ENCODE peak calls at places on chromosome 22, in four cellular contexts. A is GM12878, N is HepG2, S is GM12891. Z is an unnamed sample.

GRCh38 chr22:31537019-31537535 is 40.7 kb downstream of the SFI1 start:
- DNase-seq in A (peak; percentile 79), N (no peak), S (no peak), Z (no peak)

GRCh38 chr22:41286639-41287091 is 678 bp upstream of the RANGAP1 start:
- DNase-seq in A (peak; percentile 39), N (peak; percentile 60), S (no peak), Z (no peak)

GRCh38 chr22:30187726-30188407 is 58.7 kb downstream of the LIF start:
- DNase-seq in A (no peak), N (no peak), S (no peak), Z (no peak)

GRCh38 chr22:22959147-22959827 is 71.7 kb downstream of the IGLL5 start:
- DNase-seq in A (peak; percentile 56), N (peak; percentile 78), S (no peak), Z (no peak)

GRCh38 chr22:36732609-36733008 is 29.1 kb upstream of the CACNG2 start:
- DNase-seq in A (no peak), N (no peak), S (no peak), Z (no peak)

GRCh38 chr22:16793831-16794230 is 31.4 kb downstream of the XKR3 start:
- DNase-seq in A (no peak), N (no peak), S (no peak), Z (no peak)

GRCh38 chr22:43110927-43111623 is 525 bp downstream of the BIK start:
- DNase-seq in A (no peak), N (no peak), S (peak; percentile 55), Z (peak; percentile 52)

GRCh38 chr22:28207281-28208030 is 288.4 kb upstream of the PITPNB start:
- DNase-seq in A (no peak), N (no peak), S (no peak), Z (no peak)

GRCh38 chr22:24580276-24580675 is 12.6 kb downstream of the LRRC75B start:
- DNase-seq in A (no peak), N (no peak), S (no peak), Z (no peak)

GRCh38 chr22:49527611-49528419 is 299.9 kb downstream of the BRD1 start:
- DNase-seq in A (no peak), N (no peak), S (no peak), Z (no peak)

GRCh38 chr22:37849089-37849751 is at the start of gene EIF3L:
- DNase-seq in A (peak; percentile 51), N (peak; percentile 85), S (peak; percentile 94), Z (peak; percentile 93)

GRCh38 chr22:27801197-27801615 is 350 bp downstream of the MN1 start:
- DNase-seq in A (no peak), N (no peak), S (peak; percentile 41), Z (no peak)

GRCh38 chr22:22749167-22749758 is 104.8 kb downstream of the GGTLC2 start:
- DNase-seq in A (no peak), N (no peak), S (no peak), Z (no peak)

GRCh38 chr22:24578355-24579241 is 14.3 kb downstream of the LRRC75B start:
- DNase-seq in A (no peak), N (peak; percentile 98), S (no peak), Z (no peak)

GRCh38 chr22:42313804-42314581 is 43.5 kb upstream of the TCF20 start:
- DNase-seq in A (no peak), N (peak; percentile 95), S (peak; percentile 67), Z (no peak)

GRCh38 chr22:43006753-43007152 is 8.2 kb downstream of the PACSIN2 start:
- DNase-seq in A (no peak), N (no peak), S (no peak), Z (no peak)

GRCh38 chr22:30245181-30245984 is 1.2 kb downstream of the LIF start:
- DNase-seq in A (no peak), N (peak; percentile 35), S (no peak), Z (no peak)

GRCh38 chr22:36925388-36926290 is 12.2 kb downstream of the CSF2RB start:
- DNase-seq in A (no peak), N (no peak), S (no peak), Z (no peak)

GRCh38 chr22:37701121-37701786 is 4.4 kb downstream of the TRIOBP start:
- DNase-seq in A (no peak), N (no peak), S (no peak), Z (no peak)

GRCh38 chr22:17199131-17199731 is 20.0 kb downstream of the ADA2 start:
- DNase-seq in A (no peak), N (no peak), S (no peak), Z (no peak)

GRCh38 chr22:48799227-48799970 is 1028.3 kb downstream of the BRD1 start:
- DNase-seq in A (no peak), N (no peak), S (no peak), Z (no peak)

GRCh38 chr22:49020314-49020713 is 807.4 kb downstream of the BRD1 start:
- DNase-seq in A (no peak), N (no peak), S (no peak), Z (no peak)

GRCh38 chr22:38257170-38257569 is 15.6 kb downstream of the TMEM184B start:
- DNase-seq in A (no peak), N (no peak), S (no peak), Z (no peak)

GRCh38 chr22:23088199-23088604 is 17.9 kb downstream of the GNAZ start:
- DNase-seq in A (no peak), N (no peak), S (no peak), Z (no peak)

GRCh38 chr22:36816635-36817428 is at the start of gene PVALB:
- DNase-seq in A (no peak), N (no peak), S (no peak), Z (no peak)

GRCh38 chr22:22410121-22410520 is 98.4 kb downstream of the ZNF280B start:
- DNase-seq in A (no peak), N (no peak), S (no peak), Z (peak; percentile 17)

GRCh38 chr22:49234459-49234858 is 593.2 kb downstream of the BRD1 start:
- DNase-seq in A (no peak), N (no peak), S (no peak), Z (no peak)

GRCh38 chr22:43884600-43885318 is 7.1 kb downstream of the PNPLA5 start:
- DNase-seq in A (peak; percentile 33), N (no peak), S (peak; percentile 66), Z (peak; percentile 72)

GRCh38 chr22:41914611-41915034 is 251 bp downstream of the SHISA8 start:
- DNase-seq in A (no peak), N (no peak), S (no peak), Z (no peak)

GRCh38 chr22:38176170-38176741 is 5.4 kb downstream of the PLA2G6 start:
- DNase-seq in A (peak; percentile 65), N (no peak), S (no peak), Z (peak; percentile 67)

GRCh38 chr22:29744902-29745301 is 21.9 kb downstream of the ZMAT5 start:
- DNase-seq in A (no peak), N (no peak), S (no peak), Z (no peak)

GRCh38 chr22:17633998-17634323 is 4.6 kb upstream of the BCL2L13 start:
- DNase-seq in A (no peak), N (no peak), S (no peak), Z (no peak)

GRCh38 chr22:16937811-16938210 is 70.2 kb downstream of the GAB4 start:
- DNase-seq in A (no peak), N (no peak), S (no peak), Z (no peak)

GRCh38 chr22:42856179-42856864 is 751 bp downstream of the ARFGAP3 start:
- DNase-seq in A (no peak), N (peak; percentile 25), S (peak; percentile 37), Z (peak; percentile 60)

GRCh38 chr22:25130462-25130861 is 69.2 kb upstream of the CRYBB3 start:
- DNase-seq in A (no peak), N (no peak), S (no peak), Z (no peak)

GRCh38 chr22:30195245-30196140 is 51.1 kb downstream of the LIF start:
- DNase-seq in A (no peak), N (peak; percentile 40), S (no peak), Z (no peak)

GRCh38 chr22:37021710-37022482 is 2.4 kb downstream of the MPST start:
- DNase-seq in A (no peak), N (no peak), S (peak; percentile 80), Z (peak; percentile 62)

GRCh38 chr22:19463491-19464469 is 15.2 kb downstream of the UFD1 start:
- DNase-seq in A (no peak), N (no peak), S (no peak), Z (no peak)

GRCh38 chr22:45105281-45105700 is 58.4 kb upstream of the NUP50 start:
- DNase-seq in A (no peak), N (peak; percentile 35), S (no peak), Z (no peak)
- TF ChIP-seq TAF1 in A (no peak), N (no peak), S (no peak), Z (no peak)

DNA sequence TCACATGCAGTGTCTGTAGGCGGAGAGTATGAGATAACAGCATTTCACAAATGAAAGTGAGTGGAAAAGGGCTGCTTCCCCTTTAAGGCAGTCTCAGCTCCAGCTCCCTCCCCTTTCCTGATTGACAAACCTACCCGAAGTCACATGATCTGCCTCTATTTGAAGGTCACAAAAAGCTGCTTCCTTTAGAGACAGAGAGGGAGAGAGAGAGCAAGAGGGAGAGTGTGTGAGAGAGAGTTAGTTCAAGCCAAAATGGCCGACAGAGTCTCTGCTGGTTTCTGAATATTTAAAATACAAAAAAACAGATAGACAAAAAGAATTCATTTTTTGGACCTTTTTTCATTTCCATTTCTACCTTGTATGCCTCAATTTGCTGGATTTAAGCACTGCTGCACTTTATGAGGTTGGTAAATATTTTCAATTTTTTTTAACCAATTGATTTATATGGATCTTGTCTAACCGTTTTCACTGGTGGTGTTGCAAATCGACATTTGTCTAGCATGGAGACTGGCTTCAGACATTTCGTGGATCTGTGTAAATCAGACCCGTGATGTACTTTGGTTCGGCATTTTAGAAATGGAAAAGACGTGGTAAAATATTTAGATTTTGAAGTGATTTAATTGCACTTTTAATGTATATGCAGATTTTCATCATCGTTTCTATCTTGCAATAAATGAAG is at the start of gene TNRC6B:
- DNase-seq in A (peak; percentile 98), N (peak; percentile 98), S (peak; percentile 30), Z (peak; percentile 40)
- TF ChIP-seq POLR2A in A (peak; percentile 91), N (peak; percentile 99), S (peak; percentile 99), Z (peak; percentile 99)

DNA sequence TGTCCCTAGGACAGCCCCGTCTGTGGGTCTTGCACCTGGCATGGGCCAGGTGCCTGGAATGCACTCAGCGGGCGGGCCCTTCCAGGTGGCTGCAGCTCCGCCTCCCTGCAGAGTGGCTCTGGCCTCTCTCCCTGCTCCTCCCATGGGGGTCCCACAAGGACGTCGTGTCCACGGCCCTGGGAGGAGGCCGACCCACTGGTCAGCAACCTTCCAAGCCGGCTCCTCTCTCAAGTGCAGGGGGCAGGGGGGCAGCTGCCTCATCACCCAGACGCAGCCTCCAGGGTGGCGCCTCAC is 41.9 kb downstream of the CERK start:
- DNase-seq in A (no peak), N (no peak), S (no peak), Z (no peak)
- TF ChIP-seq POLR2AphosphoS5 in A (no peak), N (no peak), S (no peak), Z (no peak)

DNA sequence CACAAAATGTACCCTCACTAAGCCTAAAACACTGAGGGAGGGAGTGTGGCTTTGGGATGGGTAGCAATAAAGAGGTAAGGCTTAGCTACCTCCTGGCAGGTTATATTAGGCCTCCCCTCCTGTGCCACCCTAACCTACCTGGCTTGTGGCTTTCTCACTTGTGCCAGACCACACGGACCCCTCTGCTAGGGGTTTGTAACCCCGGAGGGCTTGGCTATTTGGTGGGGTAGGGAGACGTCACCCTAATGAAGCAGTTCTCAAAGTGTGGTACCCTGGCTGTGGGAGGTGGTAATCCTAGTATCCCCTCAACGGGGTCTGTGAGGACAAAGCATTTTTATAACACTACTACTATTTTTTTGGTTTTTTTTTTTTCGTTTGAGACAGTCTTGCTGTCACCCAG is 9.0 kb upstream of the MCM5 start:
- DNase-seq in A (no peak), N (no peak), S (no peak), Z (no peak)
- TF ChIP-seq TAF1 in A (no peak), N (no peak), S (no peak), Z (no peak)